ENCODE peak calls at places on chromosomes 6 and 20, in nine cellular contexts. One of them, this sample, is unnamed.

GRCh38 chr6:46491201-46491788 is at the start of gene RCAN2:
- DNase-seq in NCI-H446 treated with DMSO at 0.1 percent for 48 hours: no peak
- DNase-seq in GM03348: peak
- DNase-seq in germinal center: peak
- DNase-seq in fibroblast of lung: peak
- DNase-seq in left colon: peak
- DNase-seq in Daoy: peak
- DNase-seq in heart right ventricle: peak
- DNase-seq in progenitor cell of endocrine pancreas: peak
- DNase-seq in this sample: peak

GRCh38 chr20:60064554-60064953 is 106.3 kb downstream of the CDH26 start:
- DNase-seq in NCI-H446 treated with DMSO at 0.1 percent for 48 hours: no peak
- DNase-seq in GM03348: no peak
- DNase-seq in germinal center: no peak
- DNase-seq in fibroblast of lung: no peak
- DNase-seq in left colon: no peak
- DNase-seq in Daoy: no peak
- DNase-seq in heart right ventricle: no peak
- DNase-seq in progenitor cell of endocrine pancreas: no peak
- DNase-seq in this sample: no peak

GRCh38 chr20:37511605-37512275 is 9.3 kb upstream of the NNAT start:
- DNase-seq in NCI-H446 treated with DMSO at 0.1 percent for 48 hours: peak
- DNase-seq in GM03348: peak
- DNase-seq in germinal center: no peak
- DNase-seq in fibroblast of lung: peak
- DNase-seq in left colon: no peak
- DNase-seq in Daoy: peak
- DNase-seq in heart right ventricle: no peak
- DNase-seq in progenitor cell of endocrine pancreas: no peak
- DNase-seq in this sample: no peak

GRCh38 chr6:132190815-132191175 is 210.5 kb downstream of the MOXD1 start:
- DNase-seq in NCI-H446 treated with DMSO at 0.1 percent for 48 hours: no peak
- DNase-seq in GM03348: peak
- DNase-seq in germinal center: no peak
- DNase-seq in fibroblast of lung: peak
- DNase-seq in left colon: no peak
- DNase-seq in Daoy: no peak
- DNase-seq in heart right ventricle: no peak
- DNase-seq in progenitor cell of endocrine pancreas: no peak
- DNase-seq in this sample: no peak

GRCh38 chr6:72635636-72636035 is 13.8 kb downstream of the KCNQ5 start:
- DNase-seq in NCI-H446 treated with DMSO at 0.1 percent for 48 hours: no peak
- DNase-seq in GM03348: no peak
- DNase-seq in germinal center: no peak
- DNase-seq in fibroblast of lung: no peak
- DNase-seq in left colon: no peak
- DNase-seq in Daoy: no peak
- DNase-seq in heart right ventricle: no peak
- DNase-seq in progenitor cell of endocrine pancreas: no peak
- DNase-seq in this sample: no peak

GRCh38 chr6:766625-767024 is 73.7 kb upstream of the EXOC2 start:
- DNase-seq in NCI-H446 treated with DMSO at 0.1 percent for 48 hours: no peak
- DNase-seq in GM03348: no peak
- DNase-seq in germinal center: no peak
- DNase-seq in fibroblast of lung: peak
- DNase-seq in left colon: no peak
- DNase-seq in Daoy: peak
- DNase-seq in heart right ventricle: no peak
- DNase-seq in progenitor cell of endocrine pancreas: no peak
- DNase-seq in this sample: no peak

GRCh38 chr20:51198238-51198637 is 175.3 kb upstream of the KCNG1 start:
- DNase-seq in NCI-H446 treated with DMSO at 0.1 percent for 48 hours: no peak
- DNase-seq in GM03348: no peak
- DNase-seq in germinal center: no peak
- DNase-seq in fibroblast of lung: no peak
- DNase-seq in left colon: no peak
- DNase-seq in Daoy: no peak
- DNase-seq in heart right ventricle: no peak
- DNase-seq in progenitor cell of endocrine pancreas: no peak
- DNase-seq in this sample: no peak

GRCh38 chr6:68876792-68877493 is 241.9 kb downstream of the ADGRB3 start:
- DNase-seq in NCI-H446 treated with DMSO at 0.1 percent for 48 hours: peak
- DNase-seq in GM03348: peak
- DNase-seq in germinal center: no peak
- DNase-seq in fibroblast of lung: peak
- DNase-seq in left colon: no peak
- DNase-seq in Daoy: no peak
- DNase-seq in heart right ventricle: no peak
- DNase-seq in progenitor cell of endocrine pancreas: no peak
- DNase-seq in this sample: no peak

GRCh38 chr6:153090241-153090930 is 40.7 kb downstream of the RGS17 start:
- DNase-seq in NCI-H446 treated with DMSO at 0.1 percent for 48 hours: no peak
- DNase-seq in GM03348: peak
- DNase-seq in germinal center: no peak
- DNase-seq in fibroblast of lung: peak
- DNase-seq in left colon: no peak
- DNase-seq in Daoy: peak
- DNase-seq in heart right ventricle: no peak
- DNase-seq in progenitor cell of endocrine pancreas: no peak
- DNase-seq in this sample: no peak

GRCh38 chr20:23203951-23204730 is 118.0 kb upstream of the CD93 start:
- DNase-seq in NCI-H446 treated with DMSO at 0.1 percent for 48 hours: no peak
- DNase-seq in GM03348: no peak
- DNase-seq in germinal center: no peak
- DNase-seq in fibroblast of lung: no peak
- DNase-seq in left colon: no peak
- DNase-seq in Daoy: no peak
- DNase-seq in heart right ventricle: no peak
- DNase-seq in progenitor cell of endocrine pancreas: no peak
- DNase-seq in this sample: no peak

GRCh38 chr6:20441236-20441635 is 39.6 kb downstream of the E2F3 start:
- DNase-seq in NCI-H446 treated with DMSO at 0.1 percent for 48 hours: no peak
- DNase-seq in GM03348: no peak
- DNase-seq in germinal center: no peak
- DNase-seq in fibroblast of lung: no peak
- DNase-seq in left colon: no peak
- DNase-seq in Daoy: no peak
- DNase-seq in heart right ventricle: no peak
- DNase-seq in progenitor cell of endocrine pancreas: no peak
- DNase-seq in this sample: no peak

GRCh38 chr6:143198312-143198711 is 137.6 kb downstream of the AIG1 start:
- DNase-seq in NCI-H446 treated with DMSO at 0.1 percent for 48 hours: no peak
- DNase-seq in GM03348: no peak
- DNase-seq in germinal center: no peak
- DNase-seq in fibroblast of lung: no peak
- DNase-seq in left colon: no peak
- DNase-seq in Daoy: no peak
- DNase-seq in heart right ventricle: no peak
- DNase-seq in progenitor cell of endocrine pancreas: no peak
- DNase-seq in this sample: no peak

GRCh38 chr6:109052015-109052651 is 42.5 kb downstream of the SESN1 start:
- DNase-seq in NCI-H446 treated with DMSO at 0.1 percent for 48 hours: no peak
- DNase-seq in GM03348: no peak
- DNase-seq in germinal center: no peak
- DNase-seq in fibroblast of lung: no peak
- DNase-seq in left colon: no peak
- DNase-seq in Daoy: no peak
- DNase-seq in heart right ventricle: no peak
- DNase-seq in progenitor cell of endocrine pancreas: no peak
- DNase-seq in this sample: no peak

GRCh38 chr6:115575298-115575697 is 485.4 kb downstream of the FRK start:
- DNase-seq in NCI-H446 treated with DMSO at 0.1 percent for 48 hours: no peak
- DNase-seq in GM03348: no peak
- DNase-seq in germinal center: no peak
- DNase-seq in fibroblast of lung: no peak
- DNase-seq in left colon: no peak
- DNase-seq in Daoy: no peak
- DNase-seq in heart right ventricle: no peak
- DNase-seq in progenitor cell of endocrine pancreas: no peak
- DNase-seq in this sample: no peak

GRCh38 chr20:44057698-44058675 is 129.0 kb downstream of the JPH2 start:
- DNase-seq in NCI-H446 treated with DMSO at 0.1 percent for 48 hours: no peak
- DNase-seq in GM03348: no peak
- DNase-seq in germinal center: no peak
- DNase-seq in fibroblast of lung: peak
- DNase-seq in left colon: no peak
- DNase-seq in Daoy: no peak
- DNase-seq in heart right ventricle: no peak
- DNase-seq in progenitor cell of endocrine pancreas: no peak
- DNase-seq in this sample: no peak

GRCh38 chr20:48722002-48722731 is 105.6 kb downstream of the PREX1 start:
- DNase-seq in NCI-H446 treated with DMSO at 0.1 percent for 48 hours: no peak
- DNase-seq in GM03348: no peak
- DNase-seq in germinal center: no peak
- DNase-seq in fibroblast of lung: peak
- DNase-seq in left colon: no peak
- DNase-seq in Daoy: peak
- DNase-seq in heart right ventricle: no peak
- DNase-seq in progenitor cell of endocrine pancreas: no peak
- DNase-seq in this sample: no peak

GRCh38 chr6:33082702-33083101 is 6.9 kb downstream of the HLA-DPB1 start:
- DNase-seq in NCI-H446 treated with DMSO at 0.1 percent for 48 hours: no peak
- DNase-seq in GM03348: no peak
- DNase-seq in germinal center: peak
- DNase-seq in fibroblast of lung: peak
- DNase-seq in left colon: peak
- DNase-seq in Daoy: peak
- DNase-seq in heart right ventricle: no peak
- DNase-seq in progenitor cell of endocrine pancreas: no peak
- DNase-seq in this sample: peak

GRCh38 chr6:12164508-12164770 is 125.7 kb upstream of the EDN1 start:
- DNase-seq in NCI-H446 treated with DMSO at 0.1 percent for 48 hours: no peak
- DNase-seq in GM03348: no peak
- DNase-seq in germinal center: no peak
- DNase-seq in fibroblast of lung: peak
- DNase-seq in left colon: no peak
- DNase-seq in Daoy: no peak
- DNase-seq in heart right ventricle: no peak
- DNase-seq in progenitor cell of endocrine pancreas: no peak
- DNase-seq in this sample: no peak

GRCh38 chr6:42249279-42249678 is 31.6 kb upstream of the MRPS10 start:
- DNase-seq in NCI-H446 treated with DMSO at 0.1 percent for 48 hours: peak
- DNase-seq in GM03348: peak
- DNase-seq in germinal center: no peak
- DNase-seq in fibroblast of lung: no peak
- DNase-seq in left colon: no peak
- DNase-seq in Daoy: no peak
- DNase-seq in heart right ventricle: no peak
- DNase-seq in progenitor cell of endocrine pancreas: no peak
- DNase-seq in this sample: no peak

GRCh38 chr20:45157977-45158376 is 16.7 kb upstream of the PI3 start:
- DNase-seq in NCI-H446 treated with DMSO at 0.1 percent for 48 hours: peak
- DNase-seq in GM03348: peak
- DNase-seq in germinal center: no peak
- DNase-seq in fibroblast of lung: peak
- DNase-seq in left colon: no peak
- DNase-seq in Daoy: no peak
- DNase-seq in heart right ventricle: no peak
- DNase-seq in progenitor cell of endocrine pancreas: no peak
- DNase-seq in this sample: no peak

GRCh38 chr6:33781105-33781975 is 7.6 kb downstream of the LEMD2 start:
- DNase-seq in NCI-H446 treated with DMSO at 0.1 percent for 48 hours: no peak
- DNase-seq in GM03348: peak
- DNase-seq in germinal center: no peak
- DNase-seq in fibroblast of lung: no peak
- DNase-seq in left colon: no peak
- DNase-seq in Daoy: peak
- DNase-seq in heart right ventricle: peak
- DNase-seq in progenitor cell of endocrine pancreas: no peak
- DNase-seq in this sample: no peak

GRCh38 chr6:154993026-154993425 is 2.1 kb upstream of the TIAM2 start:
- DNase-seq in NCI-H446 treated with DMSO at 0.1 percent for 48 hours: no peak
- DNase-seq in GM03348: peak
- DNase-seq in germinal center: no peak
- DNase-seq in fibroblast of lung: no peak
- DNase-seq in left colon: no peak
- DNase-seq in Daoy: peak
- DNase-seq in heart right ventricle: no peak
- DNase-seq in progenitor cell of endocrine pancreas: no peak
- DNase-seq in this sample: no peak

GRCh38 chr20:63107449-63108200 is 100.9 kb upstream of the BHLHE23 start:
- DNase-seq in NCI-H446 treated with DMSO at 0.1 percent for 48 hours: no peak
- DNase-seq in GM03348: no peak
- DNase-seq in germinal center: no peak
- DNase-seq in fibroblast of lung: no peak
- DNase-seq in left colon: no peak
- DNase-seq in Daoy: no peak
- DNase-seq in heart right ventricle: peak
- DNase-seq in progenitor cell of endocrine pancreas: no peak
- DNase-seq in this sample: peak

GRCh38 chr6:4743026-4743425 is 33.2 kb upstream of the CDYL start:
- DNase-seq in NCI-H446 treated with DMSO at 0.1 percent for 48 hours: no peak
- DNase-seq in GM03348: no peak
- DNase-seq in germinal center: no peak
- DNase-seq in fibroblast of lung: no peak
- DNase-seq in left colon: no peak
- DNase-seq in Daoy: no peak
- DNase-seq in heart right ventricle: no peak
- DNase-seq in progenitor cell of endocrine pancreas: no peak
- DNase-seq in this sample: no peak

GRCh38 chr20:22630698-22631097 is 46.3 kb upstream of the FOXA2 start:
- DNase-seq in NCI-H446 treated with DMSO at 0.1 percent for 48 hours: no peak
- DNase-seq in GM03348: no peak
- DNase-seq in germinal center: no peak
- DNase-seq in fibroblast of lung: no peak
- DNase-seq in left colon: no peak
- DNase-seq in Daoy: no peak
- DNase-seq in heart right ventricle: no peak
- DNase-seq in progenitor cell of endocrine pancreas: no peak
- DNase-seq in this sample: no peak

GRCh38 chr20:57391439-57392129 is 388 bp downstream of the RBM38 start:
- DNase-seq in NCI-H446 treated with DMSO at 0.1 percent for 48 hours: no peak
- DNase-seq in GM03348: peak
- DNase-seq in germinal center: no peak
- DNase-seq in fibroblast of lung: peak
- DNase-seq in left colon: peak
- DNase-seq in Daoy: no peak
- DNase-seq in heart right ventricle: no peak
- DNase-seq in progenitor cell of endocrine pancreas: peak
- DNase-seq in this sample: peak

GRCh38 chr6:140344149-140344913 is 969.9 kb upstream of the CITED2 start:
- DNase-seq in NCI-H446 treated with DMSO at 0.1 percent for 48 hours: no peak
- DNase-seq in GM03348: peak
- DNase-seq in germinal center: no peak
- DNase-seq in fibroblast of lung: peak
- DNase-seq in left colon: no peak
- DNase-seq in Daoy: peak
- DNase-seq in heart right ventricle: no peak
- DNase-seq in progenitor cell of endocrine pancreas: no peak
- DNase-seq in this sample: no peak

GRCh38 chr6:170516783-170517616 is 36.1 kb downstream of the PSMB1 start:
- DNase-seq in NCI-H446 treated with DMSO at 0.1 percent for 48 hours: peak
- DNase-seq in GM03348: peak
- DNase-seq in germinal center: peak
- DNase-seq in fibroblast of lung: peak
- DNase-seq in left colon: peak
- DNase-seq in Daoy: peak
- DNase-seq in heart right ventricle: no peak
- DNase-seq in progenitor cell of endocrine pancreas: peak
- DNase-seq in this sample: peak